ENCODE peak calls at places on chromosomes 12 and 14, in four cellular contexts. T, L, U and O are unnamed samples. For H3K4me1, the result is how much of the 10 kb centered on the place peaks cover.

GRCh38 chr12:19185262-19185929 is 55.9 kb downstream of the PLEKHA5 start:
- DNase-seq in T (no peak), L (no peak), U (no peak), O (no peak)

GRCh38 chr12:62448436-62448835 is 18.2 kb upstream of the MON2 start:
- DNase-seq in T (no peak), L (no peak), U (no peak), O (no peak)

GRCh38 chr12:40033260-40033649 is 72.6 kb downstream of the SLC2A13 start:
- DNase-seq in T (peak), L (no peak), U (peak), O (no peak)

GRCh38 chr14:26589998-26590397 is 7.8 kb downstream of the NOVA1 start:
- DNase-seq in T (no peak), L (no peak), U (no peak), O (no peak)

GRCh38 chr12:114780746-114781399 is 96.9 kb upstream of the TBX3 start:
- DNase-seq in T (no peak), L (no peak), U (no peak), O (no peak)

GRCh38 chr12:98373019-98373554 is 142.3 kb upstream of the TMPO start:
- DNase-seq in T (no peak), L (no peak), U (peak), O (peak)

GRCh38 chr14:75005357-75005756 is 2.6 kb downstream of the EIF2B2 start:
- DNase-seq in T (no peak), L (no peak), U (no peak), O (no peak)

GRCh38 chr12:101564912-101565311 is 29.9 kb upstream of the MYBPC1 start:
- DNase-seq in T (no peak), L (no peak), U (peak), O (no peak)

GRCh38 chr14:95452176-95452889 is 64.1 kb downstream of the SYNE3 start:
- DNase-seq in T (no peak), L (no peak), U (no peak), O (no peak)

GRCh38 chr12:122354958-122355641 is 67.4 kb downstream of the CLIP1 start:
- DNase-seq in T (no peak), L (peak), U (no peak), O (no peak)

GRCh38 chr12:2187195-2187963 is 134.6 kb downstream of the CACNA1C start:
- DNase-seq in T (no peak), L (no peak), U (no peak), O (no peak)

GRCh38 chr12:64072946-64073345 is 149.2 kb downstream of the KICS2 start:
- DNase-seq in T (no peak), L (no peak), U (no peak), O (no peak)

GRCh38 chr12:31533470-31533869 is 57.5 kb downstream of the DENND5B start:
- DNase-seq in T (no peak), L (no peak), U (no peak), O (no peak)

GRCh38 chr12:104218935-104219334 is 3.4 kb downstream of the TXNRD1 start:
- DNase-seq in T (no peak), L (no peak), U (no peak), O (no peak)

GRCh38 chr12:120249875-120250795 is 15.4 kb downstream of the PXN start:
- DNase-seq in T (no peak), L (peak), U (no peak), O (no peak)

GRCh38 chr12:80470403-80470802 is 26.4 kb downstream of the PTPRQ start:
- DNase-seq in T (no peak), L (no peak), U (no peak), O (no peak)

GRCh38 chr14:69324341-69324931 is 64.5 kb downstream of the GALNT16 start:
- DNase-seq in T (no peak), L (no peak), U (no peak), O (no peak)

GRCh38 chr14:73829526-73830431 is 21.9 kb upstream of the PTGR2 start:
- DNase-seq in T (no peak), L (no peak), U (peak), O (no peak)

GRCh38 chr12:45879363-45879895 is 110.9 kb downstream of the SCAF11 start:
- DNase-seq in T (no peak), L (no peak), U (no peak), O (peak)

GRCh38 chr14:59182641-59183040 is 5.8 kb upstream of the DAAM1 start:
- DNase-seq in T (no peak), L (no peak), U (no peak), O (no peak)

GRCh38 chr12:75706786-75707605 is 195.6 kb upstream of the KRR1 start:
- DNase-seq in T (no peak), L (no peak), U (no peak), O (no peak)

GRCh38 chr12:26239508-26240328 is 44.3 kb downstream of the SSPN start:
- DNase-seq in T (no peak), L (peak), U (peak), O (peak)

GRCh38 chr14:101588990-101589389 is 27.7 kb downstream of the DIO3 start:
- DNase-seq in T (no peak), L (no peak), U (no peak), O (peak)

GRCh38 chr12:3885179-3886094 is 12.2 kb upstream of the PARP11 start:
- DNase-seq in T (peak), L (no peak), U (peak), O (no peak)

GRCh38 chr14:39876935-39877334 is 444.7 kb upstream of the FBXO33 start:
- DNase-seq in T (no peak), L (no peak), U (no peak), O (no peak)

GRCh38 chr14:81105378-81105777 is 115.4 kb downstream of the GTF2A1 start:
- DNase-seq in T (no peak), L (no peak), U (no peak), O (no peak)

GRCh38 chr14:92980866-92981265 is 57.9 kb downstream of the CHGA start:
- DNase-seq in T (no peak), L (no peak), U (no peak), O (no peak)

GRCh38 chr12:13851828-13852227 is 129.6 kb downstream of the GRIN2B start:
- DNase-seq in T (no peak), L (no peak), U (no peak), O (no peak)

GRCh38 chr14:20583908-20584307 is 3.9 kb downstream of the RNASE11 start:
- DNase-seq in T (no peak), L (no peak), U (no peak), O (no peak)

GRCh38 chr14:55328317-55328716 is 57.1 kb downstream of the FBXO34 start:
- DNase-seq in T (no peak), L (no peak), U (no peak), O (no peak)

DNA sequence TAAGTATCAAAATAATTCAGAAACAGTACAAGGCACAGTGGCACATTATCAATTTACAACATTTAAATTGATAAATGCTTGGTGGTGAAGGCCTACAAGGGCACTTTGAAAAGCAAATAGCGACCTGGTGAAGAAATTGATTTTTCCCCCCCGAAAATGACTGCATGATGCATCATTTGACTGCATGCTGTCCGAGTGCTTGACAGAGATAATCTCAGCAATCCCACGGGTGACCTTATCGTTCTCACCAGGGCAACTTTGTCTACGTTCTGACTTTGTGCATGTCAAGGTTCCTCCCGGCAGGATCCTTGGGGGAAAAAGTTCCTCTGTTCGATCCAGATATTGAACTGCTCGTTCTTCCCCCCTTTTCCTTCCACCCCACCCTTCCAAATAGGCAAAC is 384.8 kb downstream of the EGLN3 start:
- DNase-seq in T (no peak), L (no peak), U (no peak), O (no peak)
- H3K4me1 ChIP-seq in T (under half), L (under half), U (under half), O (half or more)

DNA sequence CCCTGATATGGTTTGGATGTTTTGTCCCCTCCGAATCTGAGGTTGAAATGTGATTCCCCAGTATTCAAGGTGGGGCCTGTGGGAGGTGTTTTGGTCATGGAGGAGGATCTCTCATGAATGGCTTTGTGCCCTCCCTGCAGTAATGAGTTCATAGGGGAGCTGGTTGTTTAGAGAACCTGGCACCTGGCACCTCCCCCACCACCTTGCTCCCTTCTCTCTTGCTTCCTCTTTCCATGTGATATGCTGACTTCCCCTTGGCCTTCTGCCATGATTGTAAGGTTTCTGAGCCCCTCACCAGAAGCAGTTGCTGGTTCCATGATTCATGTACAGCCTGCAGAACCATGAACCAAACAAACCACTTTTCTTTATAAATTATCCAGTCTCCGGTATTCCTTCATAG is 32.6 kb downstream of the CD163L1 start:
- DNase-seq in T (no peak), L (no peak), U (no peak), O (no peak)
- H3K4me3 ChIP-seq in T (no peak), L (no peak), U (no peak), O (no peak)

DNA sequence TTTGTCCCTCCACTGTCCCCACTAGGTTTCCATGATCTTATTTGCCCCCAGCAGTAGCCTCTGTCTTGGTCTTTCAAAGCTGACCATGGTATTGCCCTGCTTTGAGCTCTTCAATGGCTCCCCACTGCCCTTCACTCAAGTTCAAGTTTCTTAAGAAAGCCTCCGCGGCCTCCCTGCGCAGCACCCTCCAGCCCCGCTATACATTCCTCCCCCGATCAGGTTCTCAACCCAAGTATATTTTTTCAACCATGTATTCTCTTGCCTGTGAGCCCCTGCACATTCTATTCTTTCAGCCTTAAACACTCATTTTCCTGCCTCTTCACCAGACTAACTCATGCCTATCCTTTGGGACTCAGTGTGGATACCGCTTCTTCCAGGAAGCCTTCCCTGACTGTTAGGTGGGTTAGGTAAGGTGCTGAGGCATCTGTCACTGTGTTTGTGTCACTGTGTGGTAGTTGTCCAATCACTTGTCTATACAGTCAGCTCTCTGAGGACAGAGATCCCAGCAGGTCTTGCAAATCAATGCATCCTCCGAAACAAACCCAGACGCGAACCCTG is 4.3 kb downstream of the FAIM2 start:
- DNase-seq in T (no peak), L (peak), U (no peak), O (no peak)
- H3K27ac ChIP-seq in T (no peak), L (no peak), U (no peak), O (no peak)

DNA sequence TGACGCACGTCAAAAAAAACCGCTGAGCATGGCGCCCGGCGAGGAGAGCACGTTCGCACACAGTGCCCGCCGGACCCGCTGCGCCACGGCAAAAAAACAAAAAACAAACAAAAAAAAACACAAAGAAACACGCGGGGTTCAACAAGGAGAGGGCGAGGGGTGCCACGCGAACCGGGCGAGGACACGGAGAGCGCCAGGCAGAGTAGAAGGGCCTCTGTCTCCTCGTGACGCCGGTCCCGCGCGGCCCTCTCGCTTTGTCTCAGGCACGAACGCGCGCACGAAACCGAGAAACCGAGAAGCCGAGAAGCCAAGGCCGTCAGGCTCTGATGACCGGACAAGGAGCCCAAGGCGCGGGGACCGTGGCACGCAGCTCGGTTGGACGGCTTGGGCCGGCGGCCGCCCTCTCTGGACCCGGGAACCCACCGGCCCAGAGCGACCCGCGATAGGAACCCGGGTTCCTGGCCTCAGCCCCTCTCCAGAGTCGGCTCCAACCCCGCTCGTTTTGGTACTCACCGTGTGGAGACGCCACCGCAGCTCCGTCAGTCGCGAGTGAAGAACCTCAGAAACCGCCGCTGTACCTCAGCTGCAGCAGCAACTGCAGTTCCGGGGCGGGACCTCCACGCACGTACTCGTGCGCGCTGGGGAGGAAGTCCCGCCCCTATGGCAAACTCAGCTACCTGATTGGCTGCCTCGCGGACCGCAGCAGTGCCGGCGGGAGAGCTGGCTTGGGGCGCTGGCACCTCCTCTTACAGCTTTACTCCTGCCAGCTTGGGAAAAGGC is at the start of the genes DDX24 and IFI27L1:
- DNase-seq in T (peak), L (peak), U (peak), O (peak)
- H3K4me1 ChIP-seq in T (under half), L (under half), U (under half), O (under half)

GRCh38 chr14:89011727-89012271 is 187.3 kb downstream of the TTC8 start:
- DNase-seq in T (peak), L (no peak), U (no peak), O (no peak)
- H3K4me3 ChIP-seq in T (peak), L (no peak), U (peak), O (no peak)